ENCODE peak calls at places on chromosomes 5 and 9, in nine cellular contexts. H is EL; R is NCI-H69; Z is stimulated activated CD4-positive, alpha-beta T cell treated with anti-CD3 and anti-CD28 coated beads, Interleukin-12 subunit alpha, Interleukin-12 subunit beta, amount 100 ng/mL, for 48 hours; F is left kidney; J is mesenteric fat pad; P is uterus; D is Right ventricle myocardium inferior; T is endothelial cell of umbilical vein. O is an unnamed sample.

GRCh38 chr9:38008168-38009034 is 60.6 kb downstream of the SHB start:
- DNase-seq in D (no peak), H (peak), J (no peak), Z (peak), T (peak), F (peak), P (no peak), R (peak), O (peak)

GRCh38 chr9:80867731-80868130 is 821.6 kb downstream of the TLE1 start:
- DNase-seq in Z (no peak), J (no peak), H (peak), D (no peak), F (no peak), R (no peak), P (no peak), T (no peak), O (peak)

GRCh38 chr5:138029501-138029900 is 3.4 kb downstream of the FAM13B start:
- DNase-seq in R (no peak), T (no peak), F (no peak), Z (no peak), P (no peak), H (no peak), J (no peak), D (no peak), O (no peak)

GRCh38 chr9:136327313-136327971 is at the start of gene GPSM1:
- DNase-seq in J (no peak), F (peak), H (peak), R (peak), Z (peak), P (peak), T (peak), D (peak), O (peak)

GRCh38 chr5:133924221-133924920 is 44.1 kb downstream of the C5orf15 start:
- DNase-seq in R (peak), D (no peak), J (no peak), Z (no peak), F (no peak), P (no peak), T (no peak), H (no peak), O (no peak)

GRCh38 chr9:3464033-3464638 is 61.7 kb downstream of the RFX3 start:
- DNase-seq in F (no peak), Z (no peak), H (peak), J (no peak), T (no peak), D (no peak), P (no peak), R (no peak), O (peak)

GRCh38 chr5:134465856-134466240 is 54.2 kb upstream of the CDKN2AIPNL start:
- DNase-seq in F (peak), Z (peak), R (peak), D (peak), H (peak), J (peak), P (peak), T (peak), O (peak)

GRCh38 chr5:31598640-31599611 is 40.0 kb upstream of the PDZD2 start:
- DNase-seq in D (no peak), J (no peak), P (no peak), H (no peak), R (no peak), F (no peak), Z (no peak), T (no peak), O (no peak)

GRCh38 chr5:61162832-61163567 is 732 bp upstream of the SMIM15 start:
- DNase-seq in P (no peak), D (no peak), J (no peak), Z (no peak), H (peak), R (peak), F (peak), T (peak), O (peak)

GRCh38 chr9:138077898-138078540 is 200.4 kb downstream of the CACNA1B start:
- DNase-seq in Z (no peak), H (no peak), T (no peak), J (peak), F (no peak), R (no peak), P (peak), D (no peak), O (no peak)

GRCh38 chr5:74382864-74383618 is 257.5 kb downstream of the ENC1 start:
- DNase-seq in R (peak), H (peak), P (peak), D (no peak), F (peak), J (no peak), Z (no peak), T (no peak), O (peak)

GRCh38 chr5:169696621-169697517 is 59.8 kb downstream of the DOCK2 start:
- DNase-seq in Z (no peak), D (no peak), F (no peak), H (peak), T (peak), J (no peak), P (no peak), R (peak), O (peak)

GRCh38 chr5:136023935-136024645 is 4.7 kb upstream of the TGFBI start:
- DNase-seq in T (no peak), F (no peak), Z (no peak), R (no peak), J (no peak), D (no peak), P (no peak), H (peak), O (peak)

GRCh38 chr5:173483160-173483559 is 133.3 kb downstream of the BOD1 start:
- DNase-seq in F (no peak), D (no peak), H (no peak), J (no peak), Z (no peak), T (no peak), P (no peak), R (no peak), O (no peak)

GRCh38 chr5:77906806-77907205 is 130.7 kb upstream of the TBCA start:
- DNase-seq in Z (no peak), D (no peak), F (no peak), T (no peak), R (no peak), J (no peak), H (peak), P (no peak), O (peak)

GRCh38 chr9:98642661-98643312 is 65.9 kb downstream of the GABBR2 start:
- DNase-seq in F (no peak), P (no peak), H (no peak), Z (no peak), D (no peak), J (no peak), R (peak), T (no peak), O (no peak)

GRCh38 chr5:160293901-160294561 is 18.3 kb downstream of the CCNJL start:
- DNase-seq in H (no peak), F (peak), R (peak), T (no peak), P (no peak), J (no peak), Z (no peak), D (no peak), O (no peak)

GRCh38 chr9:86859966-86860365 is 87.3 kb downstream of the GAS1 start:
- DNase-seq in F (peak), Z (no peak), D (no peak), R (no peak), P (no peak), T (no peak), J (no peak), H (no peak), O (no peak)

GRCh38 chr9:89311346-89312153 is 555 bp downstream of the CKS2 start:
- DNase-seq in R (peak), T (peak), P (no peak), Z (no peak), D (no peak), H (no peak), F (peak), J (no peak), O (no peak)

GRCh38 chr5:154365823-154366222 is 80.0 kb upstream of the SAP30L start:
- DNase-seq in F (no peak), T (peak), D (no peak), H (peak), P (no peak), R (no peak), J (no peak), Z (no peak), O (peak)

GRCh38 chr5:172336264-172336663 is 52.7 kb upstream of the UBTD2 start:
- DNase-seq in R (peak), T (no peak), D (no peak), H (no peak), J (no peak), P (no peak), Z (no peak), F (no peak), O (no peak)

GRCh38 chr5:137315534-137316345 is 183.4 kb downstream of the SPOCK1 start:
- DNase-seq in F (no peak), T (no peak), R (no peak), P (peak), Z (no peak), D (no peak), H (no peak), J (no peak), O (no peak)

GRCh38 chr9:137320555-137321384 is 18.7 kb upstream of the NRARP start:
- DNase-seq in J (no peak), T (peak), Z (no peak), R (peak), P (no peak), D (no peak), F (peak), H (no peak), O (no peak)

GRCh38 chr5:132385321-132386105 is 16.0 kb downstream of the SLC22A5 start:
- DNase-seq in D (no peak), P (peak), H (peak), T (peak), F (peak), R (peak), Z (peak), J (no peak), O (peak)

GRCh38 chr5:83145882-83146331 is 68.6 kb downstream of the XRCC4 start:
- DNase-seq in T (no peak), Z (no peak), P (no peak), F (no peak), J (no peak), R (no peak), D (no peak), H (no peak), O (peak)

GRCh38 chr5:6586647-6587042 is 46.2 kb downstream of the NSUN2 start:
- DNase-seq in D (no peak), T (no peak), Z (no peak), P (no peak), J (no peak), F (no peak), R (no peak), H (no peak), O (no peak)

O was measured in IMR-90.